ENCODE peak calls at places on chromosomes 11 and 22, in seven cellular contexts. M is lower lobe of right lung, E is pancreas, G is heart left ventricle, Y is kidney, O is cardiac muscle cell, S is stomach. F is an unnamed sample. For H3K4me1, the result is how much of the 10 kb centered on the place peaks cover.

GRCh38 chr22:19105867-19106802 is 16.1 kb downstream of the DGCR2 start:
- DNase-seq in M (no peak), E (no peak), G (no peak), Y (no peak), O (no peak), S (no peak), F (peak)

GRCh38 chr11:65621460-65621859 is 5.9 kb downstream of the PCNX3 start:
- DNase-seq in M (no peak), E (no peak), G (no peak), Y (no peak), O (no peak), S (no peak), F (no peak)

GRCh38 chr11:2808850-2809847 is 76.4 kb downstream of the CDKN1C start:
- DNase-seq in M (peak), E (peak), G (no peak), Y (no peak), O (no peak), S (no peak), F (peak)

GRCh38 chr11:67510023-67510345 is 2.0 kb upstream of the CDK2AP2 start:
- DNase-seq in M (no peak), E (no peak), G (no peak), Y (no peak), O (no peak), S (no peak), F (no peak)

GRCh38 chr11:44977493-44977984 is 26.9 kb upstream of the TP53I11 start:
- DNase-seq in M (no peak), E (no peak), G (no peak), Y (no peak), O (no peak), S (peak), F (no peak)

GRCh38 chr11:96200243-96200642 is 142.8 kb downstream of the MAML2 start:
- DNase-seq in M (no peak), E (no peak), G (no peak), Y (no peak), O (no peak), S (no peak), F (no peak)

GRCh38 chr22:26489447-26490036 is 5.9 kb downstream of the SRRD start:
- DNase-seq in M (no peak), E (no peak), G (no peak), Y (no peak), O (no peak), S (no peak), F (no peak)

GRCh38 chr11:46692450-46692849 is 8.0 kb downstream of the ARHGAP1 start:
- DNase-seq in M (no peak), E (peak), G (no peak), Y (no peak), O (no peak), S (no peak), F (no peak)

GRCh38 chr11:118834428-118835028 is 43.6 kb upstream of the DDX6 start:
- DNase-seq in M (no peak), E (no peak), G (no peak), Y (no peak), O (no peak), S (no peak), F (peak)

GRCh38 chr11:125562430-125562829 is 6.8 kb upstream of the EI24 start:
- DNase-seq in M (no peak), E (no peak), G (no peak), Y (no peak), O (no peak), S (no peak), F (no peak)

GRCh38 chr11:106656646-106657045 is 361.6 kb downstream of the GUCY1A2 start:
- DNase-seq in M (no peak), E (no peak), G (no peak), Y (no peak), O (no peak), S (no peak), F (no peak)

GRCh38 chr11:134511255-134511654 is 99.2 kb upstream of the B3GAT1 start:
- DNase-seq in M (no peak), E (no peak), G (no peak), Y (peak), O (no peak), S (no peak), F (no peak)

GRCh38 chr11:112087212-112087611 is 539 bp downstream of the SDHD start:
- DNase-seq in M (no peak), E (no peak), G (no peak), Y (no peak), O (no peak), S (no peak), F (no peak)

GRCh38 chr11:42840176-42840829 is 471.5 kb upstream of the API5 start:
- DNase-seq in M (no peak), E (no peak), G (no peak), Y (no peak), O (no peak), S (no peak), F (no peak)

GRCh38 chr11:110366234-110366633 is 63.5 kb upstream of the FDX1 start:
- DNase-seq in M (peak), E (peak), G (peak), Y (peak), O (peak), S (peak), F (no peak)

GRCh38 chr11:18145837-18146236 is 13.5 kb downstream of the MRGPRX3 start:
- DNase-seq in M (no peak), E (no peak), G (no peak), Y (no peak), O (no peak), S (no peak), F (no peak)

GRCh38 chr11:11621881-11622706 is at the start of gene GALNT18:
- DNase-seq in M (peak), E (peak), G (peak), Y (peak), O (peak), S (peak), F (peak)

GRCh38 chr11:16096336-16096735 is 260.0 kb downstream of the SOX6 start:
- DNase-seq in M (no peak), E (no peak), G (no peak), Y (no peak), O (no peak), S (no peak), F (no peak)

GRCh38 chr22:27801197-27801615 is 350 bp downstream of the MN1 start:
- DNase-seq in M (no peak), E (peak), G (no peak), Y (no peak), O (peak), S (peak), F (peak)

GRCh38 chr11:11000546-11001283 is 142.9 kb upstream of the ZBED5 start:
- DNase-seq in M (no peak), E (no peak), G (no peak), Y (no peak), O (no peak), S (no peak), F (no peak)

GRCh38 chr22:23370251-23370650 is 189.9 kb downstream of the BCR start:
- DNase-seq in M (no peak), E (no peak), G (no peak), Y (no peak), O (no peak), S (no peak), F (no peak)

GRCh38 chr11:103297900-103298299 is 188.7 kb downstream of the DYNC2H1 start:
- DNase-seq in M (no peak), E (no peak), G (no peak), Y (no peak), O (no peak), S (no peak), F (no peak)

GRCh38 chr11:112999518-112999917 is 38.3 kb downstream of the NCAM1 start:
- DNase-seq in M (no peak), E (no peak), G (no peak), Y (no peak), O (no peak), S (no peak), F (no peak)

GRCh38 chr11:80593981-80594380 is 1153.2 kb upstream of the TENM4 start:
- DNase-seq in M (no peak), E (no peak), G (no peak), Y (no peak), O (no peak), S (no peak), F (no peak)

GRCh38 chr22:26161746-26162145 is 7.5 kb upstream of the SEZ6L start:
- DNase-seq in M (no peak), E (no peak), G (no peak), Y (no peak), O (no peak), S (no peak), F (no peak)

GRCh38 chr11:15229069-15229468 is 114.3 kb downstream of the INSC start:
- DNase-seq in M (no peak), E (no peak), G (no peak), Y (no peak), O (no peak), S (no peak), F (no peak)

GRCh38 chr11:117969160-117969991 is 16.8 kb upstream of the IL10RA start:
- DNase-seq in M (no peak), E (no peak), G (no peak), Y (no peak), O (no peak), S (no peak), F (no peak)

GRCh38 chr22:24875862-24876506 is 70.0 kb downstream of the SGSM1 start:
- DNase-seq in M (no peak), E (no peak), G (no peak), Y (no peak), O (peak), S (no peak), F (no peak)

GRCh38 chr11:118537409-118537980 is 6.5 kb downstream of the TMEM25 start:
- DNase-seq in M (no peak), E (no peak), G (no peak), Y (no peak), O (no peak), S (no peak), F (no peak)

GRCh38 chr11:39236916-39237315 is 2222.5 kb downstream of the LRRC4C start:
- DNase-seq in M (no peak), E (no peak), G (no peak), Y (no peak), O (no peak), S (no peak), F (no peak)

GRCh38 chr11:18329196-18329870 is 7.0 kb downstream of the GTF2H1 start:
- DNase-seq in M (no peak), E (no peak), G (no peak), Y (no peak), O (no peak), S (no peak), F (no peak)

GRCh38 chr11:125082611-125083311 is 19.7 kb downstream of the SLC37A2 start:
- DNase-seq in M (no peak), E (no peak), G (no peak), Y (no peak), O (peak), S (no peak), F (no peak)

GRCh38 chr11:64802370-64803162 is 448 bp downstream of the MAP4K2 start:
- DNase-seq in M (no peak), E (peak), G (no peak), Y (peak), O (no peak), S (no peak), F (no peak)

GRCh38 chr11:3942160-3942955 is 86.9 kb downstream of the STIM1 start:
- DNase-seq in M (no peak), E (no peak), G (no peak), Y (no peak), O (no peak), S (peak), F (no peak)

GRCh38 chr11:60710482-60710881 is 11.1 kb downstream of the MS4A8 start:
- DNase-seq in M (no peak), E (no peak), G (no peak), Y (no peak), O (no peak), S (no peak), F (no peak)

GRCh38 chr11:57463596-57464342 is 3.4 kb downstream of the RTN4RL2 start:
- DNase-seq in M (no peak), E (no peak), G (no peak), Y (no peak), O (no peak), S (no peak), F (no peak)

GRCh38 chr11:134049303-134049702 is 19.6 kb upstream of the JAM3 start:
- DNase-seq in M (no peak), E (peak), G (no peak), Y (no peak), O (no peak), S (peak), F (no peak)

DNA sequence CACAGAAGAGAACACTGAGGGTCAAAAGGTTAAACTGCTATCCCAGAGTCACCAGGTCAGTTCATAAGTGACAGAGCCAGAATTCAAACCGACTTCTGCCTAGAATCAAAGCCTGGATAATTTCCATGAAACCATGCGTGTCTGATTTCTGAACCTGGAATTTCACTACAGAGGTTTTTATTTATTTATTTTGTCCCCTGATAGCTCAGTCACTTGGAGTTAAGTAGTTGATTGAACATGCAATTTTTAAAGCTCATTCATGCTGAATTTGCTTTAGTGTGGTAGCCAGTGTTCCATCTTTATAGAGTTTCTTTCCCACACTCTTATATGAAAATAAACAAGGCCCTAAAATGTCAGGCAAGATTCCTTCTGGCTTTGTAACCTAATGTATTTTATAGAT is 93.2 kb downstream of the NAV2 start:
- DNase-seq in M (no peak), E (no peak), G (no peak), Y (no peak), O (no peak), S (no peak), F (no peak)
- H3K4me1 ChIP-seq in M (under half), E (under half), G (under half), Y (under half), O (under half), S (under half), F (under half)

GRCh38 chr11:1807628-1807995 is 27.2 kb upstream of the SYT8 start:
- DNase-seq in M (no peak), E (no peak), G (no peak), Y (no peak), O (no peak), S (no peak), F (no peak)
- TF ChIP-seq CTCF in M (no peak), E (no peak), G (no peak), Y (no peak), O (no peak), S (no peak), F (no peak)

DNA sequence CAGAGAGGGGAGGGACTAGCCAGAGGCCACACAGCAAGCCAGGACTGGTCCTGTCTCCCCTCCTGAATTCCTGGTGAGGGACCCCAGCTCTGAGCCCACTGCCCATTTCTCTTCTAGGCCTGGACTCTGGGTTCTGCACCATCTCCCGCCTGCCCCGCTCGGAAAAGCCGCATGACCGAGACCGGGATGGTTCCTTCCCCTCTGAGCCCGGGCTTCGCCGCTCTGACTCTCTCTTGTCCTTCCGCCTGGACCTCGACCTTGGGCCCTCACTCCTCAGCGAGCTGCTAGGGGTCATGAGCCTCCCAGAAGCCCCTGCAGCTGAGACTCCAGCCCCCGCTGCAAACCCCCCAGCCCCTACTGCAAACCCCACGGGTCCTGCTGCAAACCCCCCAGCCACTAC is 7.7 kb downstream of the CDC42EP1 start:
- DNase-seq in M (no peak), E (no peak), G (no peak), Y (no peak), O (no peak), S (no peak), F (no peak)
- H3K4me1 ChIP-seq in M (half or more), E (half or more), G (under half), Y (half or more), O (under half), S (half or more), F (half or more)

GRCh38 chr22:30296851-30297250 is 7.5 kb upstream of the CASTOR1 start:
- DNase-seq in M (no peak), E (no peak), G (no peak), Y (no peak), O (no peak), S (no peak), F (no peak)

GRCh38 chr22:30294066-30294465 is 4.8 kb upstream of the CASTOR1 start:
- DNase-seq in M (no peak), E (no peak), G (no peak), Y (no peak), O (no peak), S (no peak), F (no peak)

GRCh38 chr22:30294830-30295229 is 5.5 kb upstream of the CASTOR1 start:
- DNase-seq in M (no peak), E (peak), G (no peak), Y (no peak), O (no peak), S (no peak), F (no peak)

GRCh38 chr22:30296324-30296723 is 7.0 kb upstream of the CASTOR1 start:
- DNase-seq in M (no peak), E (no peak), G (no peak), Y (no peak), O (no peak), S (no peak), F (no peak)

DNA sequence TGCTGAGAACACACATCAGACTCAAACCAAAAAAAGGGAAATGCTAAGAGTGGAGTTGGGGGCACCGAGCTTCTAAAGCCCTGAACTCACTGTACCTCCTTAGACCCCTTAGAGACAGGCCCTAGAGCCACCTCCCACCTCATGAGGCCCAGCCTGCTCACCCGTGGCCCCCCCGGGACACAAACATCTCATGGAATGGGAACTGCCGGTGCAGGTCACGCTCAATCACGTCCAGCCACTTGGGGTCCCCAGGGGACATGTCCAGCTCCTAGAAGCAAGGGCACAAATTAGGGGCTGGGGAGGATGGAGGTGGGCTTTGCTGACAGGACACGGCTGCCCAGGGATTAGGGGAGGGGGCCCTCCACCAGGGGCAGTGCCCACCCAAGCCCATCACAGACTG is 6.3 kb upstream of the CASTOR1 start:
- DNase-seq in M (no peak), E (no peak), G (no peak), Y (no peak), O (no peak), S (no peak), F (no peak)
- TF ChIP-seq CTCF in M (no peak), E (no peak), G (no peak), Y (no peak), O (no peak), S (no peak), F (no peak)

GRCh38 chr22:45579806-45580702 is 77.4 kb downstream of the FBLN1 start:
- DNase-seq in M (no peak), E (no peak), G (no peak), Y (peak), O (no peak), S (no peak), F (no peak)
- H3K4me1 ChIP-seq in M (under half), E (under half), G (under half), Y (under half), O (under half), S (under half), F (under half)

DNA sequence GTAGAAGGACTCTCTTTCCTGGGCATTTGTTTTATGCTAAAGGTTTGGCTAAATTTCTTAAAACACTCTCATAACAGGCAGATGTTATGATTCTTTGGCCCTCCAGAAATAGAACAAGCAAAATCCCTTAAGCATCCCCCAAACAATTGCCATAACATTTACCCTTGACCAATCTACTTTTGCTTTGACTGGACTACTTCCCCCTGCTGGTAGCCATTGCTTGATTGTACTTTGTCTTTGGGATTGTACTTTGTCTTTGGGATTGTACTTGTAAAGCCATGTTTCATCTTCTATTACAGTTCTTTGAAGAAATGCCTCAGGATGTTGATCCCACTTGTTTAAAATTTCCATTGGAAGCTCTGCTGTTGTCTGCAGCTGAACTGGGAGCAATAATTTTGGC is 53.3 kb upstream of the GLYAT start:
- DNase-seq in M (no peak), E (no peak), G (no peak), Y (no peak), O (no peak), S (no peak), F (no peak)
- TF ChIP-seq CTCF in M (no peak), E (no peak), G (no peak), Y (no peak), O (no peak), S (no peak), F (no peak)

DNA sequence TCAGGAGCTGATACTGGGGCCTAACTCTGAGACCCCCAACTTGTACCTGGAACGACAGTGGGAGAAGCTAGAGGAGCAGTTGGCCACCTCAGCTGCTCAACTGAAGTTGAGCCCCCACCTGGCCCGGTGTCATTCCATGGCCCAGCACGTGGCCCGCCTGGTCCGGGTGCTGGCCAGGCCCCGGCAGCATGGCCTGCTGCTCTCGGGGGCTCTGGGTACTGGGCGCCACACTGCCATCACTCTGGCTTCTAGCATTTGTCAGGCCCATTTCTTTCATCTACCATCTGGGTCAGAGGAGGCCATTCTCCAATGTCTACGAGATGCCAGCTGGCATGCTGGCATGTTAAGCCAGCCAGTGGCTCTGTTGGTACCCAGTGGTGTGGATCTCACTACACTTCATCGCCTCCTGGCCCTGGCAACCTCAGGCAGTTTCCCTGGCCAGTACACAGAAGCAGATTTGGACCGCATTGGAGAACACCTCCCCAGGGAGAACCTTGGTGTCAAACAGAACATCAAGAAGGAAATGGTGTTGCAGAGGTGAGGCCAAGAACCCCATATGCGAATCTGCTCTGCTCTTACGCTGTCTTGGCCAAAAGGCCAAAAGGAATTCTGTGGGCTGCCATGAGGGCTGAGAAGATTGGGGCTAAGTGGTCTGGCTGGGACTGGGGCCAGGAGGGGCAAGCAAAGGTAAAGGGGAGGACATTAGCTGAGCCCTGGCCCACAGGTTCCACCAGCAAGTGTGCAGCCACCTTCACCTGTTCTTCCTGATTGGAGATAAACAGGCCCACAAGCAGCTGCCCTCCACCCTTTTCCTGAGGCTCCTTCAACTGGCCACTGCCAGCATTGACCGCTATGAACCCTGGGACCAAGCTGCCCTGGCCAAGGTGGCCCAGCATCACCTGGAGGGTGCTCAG is 45.4 kb downstream of the RRP8 start:
- DNase-seq in M (no peak), E (no peak), G (no peak), Y (no peak), O (no peak), S (no peak), F (no peak)
- H3K4me1 ChIP-seq in M (under half), E (under half), G (under half), Y (under half), O (under half), S (under half), F (under half)

F was measured in upper lobe of left lung.